ENCODE peak calls at places on chromosomes 5 and 9, in ten cellular contexts. One of them, this sample, is unnamed.

GRCh38 chr9:94862242-94862610 is 135.7 kb downstream of the AOPEP start:
- DNase-seq in transverse colon: no peak
- DNase-seq in prostate gland: no peak
- DNase-seq in pancreas: no peak
- DNase-seq in GM12878: no peak
- DNase-seq in SJSA1: no peak
- DNase-seq in gastrocnemius medialis: no peak
- DNase-seq in suprapubic skin: no peak
- DNase-seq in tibial artery: no peak
- DNase-seq in aorta: no peak
- DNase-seq in this sample: no peak

GRCh38 chr5:26700759-26701384 is 337.5 kb downstream of the CDH9 start:
- DNase-seq in transverse colon: no peak
- DNase-seq in SJSA1: no peak
- DNase-seq in gastrocnemius medialis: no peak
- DNase-seq in aorta: no peak
- DNase-seq in GM12878: no peak
- DNase-seq in tibial artery: no peak
- DNase-seq in suprapubic skin: no peak
- DNase-seq in pancreas: no peak
- DNase-seq in prostate gland: no peak
- DNase-seq in this sample: no peak

GRCh38 chr9:4519604-4520003 is 29.3 kb downstream of the SLC1A1 start:
- DNase-seq in SJSA1: no peak
- DNase-seq in prostate gland: no peak
- DNase-seq in suprapubic skin: no peak
- DNase-seq in tibial artery: no peak
- DNase-seq in transverse colon: no peak
- DNase-seq in aorta: no peak
- DNase-seq in pancreas: no peak
- DNase-seq in gastrocnemius medialis: no peak
- DNase-seq in GM12878: no peak
- DNase-seq in this sample: no peak

GRCh38 chr5:34045996-34046395 is 3.0 kb upstream of the C1QTNF3 start:
- DNase-seq in GM12878: no peak
- DNase-seq in prostate gland: no peak
- DNase-seq in gastrocnemius medialis: no peak
- DNase-seq in SJSA1: peak; percentile 2
- DNase-seq in transverse colon: no peak
- DNase-seq in aorta: no peak
- DNase-seq in suprapubic skin: no peak
- DNase-seq in tibial artery: no peak
- DNase-seq in pancreas: no peak
- DNase-seq in this sample: no peak

GRCh38 chr5:37436146-37436934 is 57.2 kb downstream of the WDR70 start:
- DNase-seq in pancreas: no peak
- DNase-seq in tibial artery: no peak
- DNase-seq in prostate gland: no peak
- DNase-seq in GM12878: no peak
- DNase-seq in suprapubic skin: no peak
- DNase-seq in SJSA1: no peak
- DNase-seq in transverse colon: no peak
- DNase-seq in gastrocnemius medialis: no peak
- DNase-seq in aorta: no peak
- DNase-seq in this sample: no peak

GRCh38 chr9:95096807-95097206 is 220.7 kb downstream of the FANCC start:
- DNase-seq in tibial artery: no peak
- DNase-seq in SJSA1: no peak
- DNase-seq in gastrocnemius medialis: peak; percentile 48
- DNase-seq in pancreas: no peak
- DNase-seq in suprapubic skin: no peak
- DNase-seq in aorta: no peak
- DNase-seq in prostate gland: no peak
- DNase-seq in transverse colon: no peak
- DNase-seq in GM12878: no peak
- DNase-seq in this sample: no peak

GRCh38 chr5:148973455-148973854 is 89.4 kb downstream of the SH3TC2 start:
- DNase-seq in tibial artery: no peak
- DNase-seq in prostate gland: no peak
- DNase-seq in GM12878: no peak
- DNase-seq in gastrocnemius medialis: no peak
- DNase-seq in transverse colon: no peak
- DNase-seq in aorta: no peak
- DNase-seq in pancreas: no peak
- DNase-seq in SJSA1: no peak
- DNase-seq in suprapubic skin: no peak
- DNase-seq in this sample: no peak

GRCh38 chr5:2006193-2006970 is 123.7 kb upstream of the IRX4 start:
- DNase-seq in aorta: no peak
- DNase-seq in GM12878: no peak
- DNase-seq in prostate gland: peak; percentile 3
- DNase-seq in pancreas: no peak
- DNase-seq in suprapubic skin: no peak
- DNase-seq in gastrocnemius medialis: no peak
- DNase-seq in SJSA1: no peak
- DNase-seq in tibial artery: no peak
- DNase-seq in transverse colon: no peak
- DNase-seq in this sample: no peak

GRCh38 chr9:69376651-69377050 is 51.6 kb downstream of the ENTREP1 start:
- DNase-seq in tibial artery: peak; percentile 82
- DNase-seq in transverse colon: no peak
- DNase-seq in gastrocnemius medialis: peak; percentile 48
- DNase-seq in GM12878: no peak
- DNase-seq in pancreas: no peak
- DNase-seq in aorta: no peak
- DNase-seq in prostate gland: no peak
- DNase-seq in suprapubic skin: no peak
- DNase-seq in SJSA1: peak; percentile 63
- DNase-seq in this sample: peak; percentile 79

GRCh38 chr9:125784286-125785049 is 37.3 kb downstream of the PBX3 start:
- DNase-seq in pancreas: no peak
- DNase-seq in prostate gland: no peak
- DNase-seq in aorta: no peak
- DNase-seq in tibial artery: no peak
- DNase-seq in suprapubic skin: no peak
- DNase-seq in GM12878: no peak
- DNase-seq in gastrocnemius medialis: no peak
- DNase-seq in SJSA1: peak; percentile 87
- DNase-seq in transverse colon: no peak
- DNase-seq in this sample: no peak

GRCh38 chr9:127505396-127506116 is 54.2 kb downstream of the LRSAM1 start:
- DNase-seq in transverse colon: no peak
- DNase-seq in GM12878: no peak
- DNase-seq in pancreas: no peak
- DNase-seq in suprapubic skin: no peak
- DNase-seq in gastrocnemius medialis: no peak
- DNase-seq in aorta: no peak
- DNase-seq in prostate gland: no peak
- DNase-seq in SJSA1: peak; percentile 51
- DNase-seq in tibial artery: peak; percentile 74
- DNase-seq in this sample: no peak

DNA sequence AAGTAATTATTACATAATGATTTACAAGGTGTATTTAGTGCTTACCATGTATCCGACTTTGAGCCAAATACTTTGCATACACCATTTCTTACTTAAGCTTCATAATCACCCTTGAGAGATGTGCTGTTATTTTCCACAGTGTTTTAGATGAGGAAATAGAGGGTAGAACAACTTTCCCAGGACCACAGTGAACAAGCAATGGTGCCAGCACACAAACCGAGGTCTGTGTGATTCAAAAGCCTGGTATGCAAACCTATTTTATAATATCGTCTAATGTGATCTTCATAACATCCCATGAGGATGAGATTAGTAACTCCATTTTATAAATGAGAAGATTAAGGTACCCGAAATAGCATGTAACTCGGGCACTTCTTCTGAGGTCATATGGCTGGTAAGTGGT is 294.7 kb downstream of the NSG2 start:
- DNase-seq in gastrocnemius medialis: no peak
- DNase-seq in transverse colon: no peak
- DNase-seq in prostate gland: no peak
- DNase-seq in suprapubic skin: no peak
- DNase-seq in GM12878: no peak
- DNase-seq in pancreas: no peak
- DNase-seq in aorta: no peak
- DNase-seq in tibial artery: no peak
- DNase-seq in SJSA1: no peak
- DNase-seq in this sample: no peak
- H3K27me3 ChIP-seq in gastrocnemius medialis: peaks cover 12% of the 10 kb centered on the region
- H3K27me3 ChIP-seq in transverse colon: peaks cover 37% of the 10 kb centered on the region
- H3K27me3 ChIP-seq in prostate gland: peaks cover 8% of the 10 kb centered on the region
- H3K27me3 ChIP-seq in suprapubic skin: peaks cover 46% of the 10 kb centered on the region
- H3K27me3 ChIP-seq in GM12878: no peaks in the 10 kb centered on the region
- H3K27me3 ChIP-seq in pancreas: no peaks in the 10 kb centered on the region
- H3K27me3 ChIP-seq in aorta: no peaks in the 10 kb centered on the region
- H3K27me3 ChIP-seq in tibial artery: no peaks in the 10 kb centered on the region
- H3K27me3 ChIP-seq in SJSA1: no peaks in the 10 kb centered on the region
- H3K27me3 ChIP-seq in this sample: peaks cover 4% of the 10 kb centered on the region

DNA sequence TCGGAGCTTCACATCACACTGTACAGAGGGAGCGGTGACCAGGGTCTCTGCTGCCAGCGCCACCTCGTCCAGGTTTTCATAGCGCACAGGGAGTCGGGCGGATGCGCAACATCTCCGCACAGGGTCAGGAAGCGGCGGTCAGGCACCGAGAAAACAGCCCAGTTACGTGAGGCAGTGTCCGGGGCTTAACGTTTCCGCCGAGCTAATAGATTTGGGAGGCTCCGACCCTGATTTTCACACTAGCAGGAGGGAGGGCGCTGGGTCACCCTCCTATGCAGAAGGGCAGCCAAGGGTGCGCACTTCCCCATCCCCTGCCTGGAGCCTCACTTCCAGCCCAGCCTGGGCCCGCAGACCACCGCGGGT is 13.7 kb downstream of the BTNL9 start:
- DNase-seq in suprapubic skin: no peak
- DNase-seq in prostate gland: no peak
- DNase-seq in transverse colon: no peak
- DNase-seq in aorta: no peak
- DNase-seq in SJSA1: no peak
- DNase-seq in gastrocnemius medialis: no peak
- DNase-seq in pancreas: no peak
- DNase-seq in tibial artery: no peak
- DNase-seq in GM12878: no peak
- DNase-seq in this sample: no peak
- H3K27me3 ChIP-seq in suprapubic skin: peaks cover 93% of the 10 kb centered on the region
- H3K27me3 ChIP-seq in prostate gland: peaks cover 19% of the 10 kb centered on the region
- H3K27me3 ChIP-seq in transverse colon: peaks cover 97% of the 10 kb centered on the region
- H3K27me3 ChIP-seq in aorta: no peaks in the 10 kb centered on the region
- H3K27me3 ChIP-seq in SJSA1: peaks cover 89% of the 10 kb centered on the region
- H3K27me3 ChIP-seq in gastrocnemius medialis: peaks cover 65% of the 10 kb centered on the region
- H3K27me3 ChIP-seq in pancreas: no peaks in the 10 kb centered on the region
- H3K27me3 ChIP-seq in tibial artery: no peaks in the 10 kb centered on the region
- H3K27me3 ChIP-seq in GM12878: peaks cover 10% of the 10 kb centered on the region
- H3K27me3 ChIP-seq in this sample: no peaks in the 10 kb centered on the region

GRCh38 chr5:135713516-135713915 is 120.9 kb upstream of the SLC25A48 start:
- DNase-seq in transverse colon: no peak
- DNase-seq in GM12878: no peak
- DNase-seq in suprapubic skin: peak; percentile 0
- DNase-seq in pancreas: no peak
- DNase-seq in gastrocnemius medialis: no peak
- DNase-seq in prostate gland: no peak
- DNase-seq in aorta: no peak
- DNase-seq in SJSA1: no peak
- DNase-seq in tibial artery: no peak
- DNase-seq in this sample: no peak
- H3K27me3 ChIP-seq in transverse colon: no peaks in the 10 kb centered on the region
- H3K27me3 ChIP-seq in GM12878: peaks cover 3% of the 10 kb centered on the region
- H3K27me3 ChIP-seq in suprapubic skin: no peaks in the 10 kb centered on the region
- H3K27me3 ChIP-seq in pancreas: no peaks in the 10 kb centered on the region
- H3K27me3 ChIP-seq in gastrocnemius medialis: no peaks in the 10 kb centered on the region
- H3K27me3 ChIP-seq in prostate gland: no peaks in the 10 kb centered on the region
- H3K27me3 ChIP-seq in aorta: no peaks in the 10 kb centered on the region
- H3K27me3 ChIP-seq in SJSA1: no peaks in the 10 kb centered on the region
- H3K27me3 ChIP-seq in tibial artery: no peaks in the 10 kb centered on the region
- H3K27me3 ChIP-seq in this sample: no peaks in the 10 kb centered on the region

GRCh38 chr5:93573627-93573974 is 7.4 kb downstream of the NR2F1-AS1 start:
- DNase-seq in gastrocnemius medialis: no peak
- DNase-seq in tibial artery: no peak
- DNase-seq in SJSA1: no peak
- DNase-seq in transverse colon: no peak
- DNase-seq in suprapubic skin: no peak
- DNase-seq in prostate gland: no peak
- DNase-seq in pancreas: no peak
- DNase-seq in GM12878: no peak
- DNase-seq in aorta: no peak
- DNase-seq in this sample: no peak
- H3K27me3 ChIP-seq in gastrocnemius medialis: peaks cover 86% of the 10 kb centered on the region
- H3K27me3 ChIP-seq in tibial artery: no peaks in the 10 kb centered on the region
- H3K27me3 ChIP-seq in SJSA1: no peaks in the 10 kb centered on the region
- H3K27me3 ChIP-seq in transverse colon: peaks cover 100% of the 10 kb centered on the region
- H3K27me3 ChIP-seq in suprapubic skin: peaks cover 89% of the 10 kb centered on the region
- H3K27me3 ChIP-seq in prostate gland: peaks cover 16% of the 10 kb centered on the region
- H3K27me3 ChIP-seq in pancreas: no peaks in the 10 kb centered on the region
- H3K27me3 ChIP-seq in GM12878: peaks cover 36% of the 10 kb centered on the region
- H3K27me3 ChIP-seq in aorta: no peaks in the 10 kb centered on the region
- H3K27me3 ChIP-seq in this sample: no peaks in the 10 kb centered on the region

GRCh38 chr5:73440262-73440661 is 8.3 kb downstream of the FOXD1 start:
- DNase-seq in prostate gland: no peak
- DNase-seq in aorta: no peak
- DNase-seq in gastrocnemius medialis: no peak
- DNase-seq in suprapubic skin: no peak
- DNase-seq in tibial artery: no peak
- DNase-seq in transverse colon: no peak
- DNase-seq in GM12878: no peak
- DNase-seq in SJSA1: no peak
- DNase-seq in pancreas: no peak
- DNase-seq in this sample: no peak
- H3K27me3 ChIP-seq in prostate gland: peaks cover 73% of the 10 kb centered on the region
- H3K27me3 ChIP-seq in aorta: no peaks in the 10 kb centered on the region
- H3K27me3 ChIP-seq in gastrocnemius medialis: peaks cover 97% of the 10 kb centered on the region
- H3K27me3 ChIP-seq in suprapubic skin: peaks cover 100% of the 10 kb centered on the region
- H3K27me3 ChIP-seq in tibial artery: peaks cover 14% of the 10 kb centered on the region
- H3K27me3 ChIP-seq in transverse colon: peaks cover 99% of the 10 kb centered on the region
- H3K27me3 ChIP-seq in GM12878: peaks cover 33% of the 10 kb centered on the region
- H3K27me3 ChIP-seq in SJSA1: no peaks in the 10 kb centered on the region
- H3K27me3 ChIP-seq in pancreas: peaks cover 12% of the 10 kb centered on the region
- H3K27me3 ChIP-seq in this sample: peaks cover 31% of the 10 kb centered on the region

GRCh38 chr5:175878021-175878420 is 6.6 kb downstream of the CPLX2 start:
- DNase-seq in prostate gland: no peak
- DNase-seq in gastrocnemius medialis: no peak
- DNase-seq in SJSA1: no peak
- DNase-seq in pancreas: no peak
- DNase-seq in transverse colon: no peak
- DNase-seq in aorta: no peak
- DNase-seq in GM12878: no peak
- DNase-seq in tibial artery: no peak
- DNase-seq in suprapubic skin: no peak
- DNase-seq in this sample: no peak
- H3K27me3 ChIP-seq in prostate gland: peaks cover 3% of the 10 kb centered on the region
- H3K27me3 ChIP-seq in gastrocnemius medialis: peaks cover 29% of the 10 kb centered on the region
- H3K27me3 ChIP-seq in SJSA1: peaks cover 80% of the 10 kb centered on the region
- H3K27me3 ChIP-seq in pancreas: no peaks in the 10 kb centered on the region
- H3K27me3 ChIP-seq in transverse colon: peaks cover 72% of the 10 kb centered on the region
- H3K27me3 ChIP-seq in aorta: no peaks in the 10 kb centered on the region
- H3K27me3 ChIP-seq in GM12878: peaks cover 3% of the 10 kb centered on the region
- H3K27me3 ChIP-seq in tibial artery: no peaks in the 10 kb centered on the region
- H3K27me3 ChIP-seq in suprapubic skin: peaks cover 77% of the 10 kb centered on the region
- H3K27me3 ChIP-seq in this sample: peaks cover 7% of the 10 kb centered on the region

This sample was measured in lung.